ENCODE peak calls at places on chromosomes 16 and 17, in four cellular contexts. W is DND-41, H is uterus, F is left ventricle myocardium inferior. G is an unnamed sample. For H3K27me3 and H3K4me1, the result is how much of the 10 kb centered on the place peaks cover.

GRCh38 chr17:57356722-57357391 is 100.5 kb downstream of the MSI2 start:
- DNase-seq in W (peak), F (no peak), H (no peak), G (no peak)

GRCh38 chr17:55588858-55589257 is 77.6 kb upstream of the SMIM36 start:
- DNase-seq in H (no peak), F (no peak), W (no peak), G (no peak)

GRCh38 chr17:55818026-55818425 is 67.2 kb downstream of the PCTP start:
- DNase-seq in W (no peak), F (no peak), H (no peak), G (no peak)

GRCh38 chr16:15450624-15451023 is 16.2 kb downstream of the BMERB1 start:
- DNase-seq in W (no peak), H (peak), F (peak), G (no peak)

GRCh38 chr17:21194688-21195087 is 19.3 kb downstream of the TMEM11 start:
- DNase-seq in W (no peak), F (peak), H (peak), G (no peak)

GRCh38 chr17:57421393-57421717 is 165.0 kb downstream of the MSI2 start:
- DNase-seq in H (no peak), W (no peak), F (no peak), G (no peak)

GRCh38 chr17:49373115-49373514 is 11.1 kb upstream of the ZNF652 start:
- DNase-seq in W (no peak), H (no peak), F (no peak), G (no peak)

GRCh38 chr16:88196471-88197400 is 186.0 kb upstream of the ZNF469 start:
- DNase-seq in H (no peak), W (no peak), F (no peak), G (no peak)

GRCh38 chr17:75848523-75849303 is 4.5 kb upstream of the UNC13D start:
- DNase-seq in F (peak), H (peak), W (peak), G (peak)

GRCh38 chr17:37698132-37698615 is 46.7 kb downstream of the HNF1B start:
- DNase-seq in F (no peak), W (no peak), H (no peak), G (no peak)

GRCh38 chr17:6386041-6386630 is 48.8 kb downstream of the AIPL1 start:
- DNase-seq in W (no peak), F (no peak), H (no peak), G (no peak)

GRCh38 chr17:76722279-76722678 is 4.1 kb downstream of the JMJD6 start:
- DNase-seq in H (no peak), F (no peak), W (no peak), G (no peak)

GRCh38 chr17:337866-338265 is 14.7 kb downstream of the RPH3AL start:
- DNase-seq in F (no peak), W (no peak), H (no peak), G (no peak)

GRCh38 chr16:24936151-24936550 is 79.0 kb downstream of the ARHGAP17 start:
- DNase-seq in H (no peak), F (no peak), W (no peak), G (no peak)

GRCh38 chr16:80274576-80275191 is 266.1 kb upstream of the DYNLRB2 start:
- DNase-seq in W (no peak), H (no peak), F (no peak), G (no peak)

GRCh38 chr17:71237903-71238538 is 882.8 kb upstream of the SOX9 start:
- DNase-seq in W (no peak), F (no peak), H (no peak), G (no peak)

GRCh38 chr17:29140631-29141483 is 39.3 kb downstream of the MYO18A start:
- DNase-seq in F (no peak), W (peak), H (no peak), G (peak)

GRCh38 chr17:83203472-83204221 is 124.2 kb downstream of the METRNL start:
- DNase-seq in F (peak), H (peak), W (peak), G (no peak)

GRCh38 chr17:65092262-65092661 is 35.7 kb upstream of the GNA13 start:
- DNase-seq in W (no peak), F (no peak), H (no peak), G (no peak)

GRCh38 chr17:1122681-1123396 is 56.9 kb downstream of the ABR start:
- DNase-seq in W (peak), H (peak), F (peak), G (peak)

GRCh38 chr16:70709457-70709856 is 23.6 kb upstream of the MTSS2 start:
- DNase-seq in W (no peak), F (no peak), H (no peak), G (no peak)

GRCh38 chr16:11448796-11449416 is 103.6 kb downstream of the RMI2 start:
- DNase-seq in F (no peak), H (no peak), W (no peak), G (no peak)

GRCh38 chr16:711548-712320 is 3.2 kb upstream of the METRN start:
- DNase-seq in H (peak), F (peak), W (peak), G (peak)

GRCh38 chr16:710500-711075 is 4.3 kb upstream of the METRN start:
- DNase-seq in W (no peak), H (no peak), F (no peak), G (no peak)

GRCh38 chr16:708959-709358 is 3.4 kb upstream of the FBXL16 start:
- DNase-seq in F (no peak), W (no peak), H (no peak), G (no peak)

GRCh38 chr16:709651-710499 is 4.3 kb upstream of the FBXL16 start:
- DNase-seq in W (no peak), F (no peak), H (no peak), G (no peak)

DNA sequence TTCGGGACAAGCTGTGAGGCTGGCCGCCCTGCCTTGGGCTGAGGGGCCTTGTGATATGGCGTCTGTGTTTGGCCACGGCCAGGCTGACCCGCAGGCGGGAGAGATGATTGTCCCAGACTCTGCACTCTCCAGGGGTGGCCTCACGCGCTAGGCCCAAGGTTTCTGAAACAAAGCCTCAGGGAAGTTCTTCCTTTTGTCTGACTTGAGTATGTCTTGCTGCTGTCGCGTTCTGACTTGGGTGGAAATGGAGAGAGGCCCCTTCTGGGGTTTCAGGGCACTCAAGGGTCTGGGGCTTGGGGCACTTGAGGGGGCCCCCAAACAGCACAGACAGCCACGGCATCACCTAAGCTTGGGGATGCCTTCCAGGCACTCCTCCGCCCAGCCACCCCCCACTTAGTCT is 3.8 kb upstream of the METRN start:
- DNase-seq in W (no peak), F (no peak), H (no peak), G (no peak)
- H3K27me3 ChIP-seq in W (under half), F (half or more), H (under half), G (under half)

GRCh38 chr17:17538417-17539391 is 42.5 kb upstream of the RASD1 start:
- DNase-seq in H (no peak), W (no peak), F (no peak), G (no peak)

GRCh38 chr17:17533901-17534441 is 37.8 kb upstream of the RASD1 start:
- DNase-seq in W (no peak), H (no peak), F (no peak), G (no peak)

GRCh38 chr17:17537311-17538099 is 41.3 kb upstream of the RASD1 start:
- DNase-seq in W (no peak), H (no peak), F (no peak), G (no peak)

GRCh38 chr17:17536702-17537101 is 40.5 kb upstream of the RASD1 start:
- DNase-seq in W (no peak), F (no peak), H (no peak), G (no peak)

DNA sequence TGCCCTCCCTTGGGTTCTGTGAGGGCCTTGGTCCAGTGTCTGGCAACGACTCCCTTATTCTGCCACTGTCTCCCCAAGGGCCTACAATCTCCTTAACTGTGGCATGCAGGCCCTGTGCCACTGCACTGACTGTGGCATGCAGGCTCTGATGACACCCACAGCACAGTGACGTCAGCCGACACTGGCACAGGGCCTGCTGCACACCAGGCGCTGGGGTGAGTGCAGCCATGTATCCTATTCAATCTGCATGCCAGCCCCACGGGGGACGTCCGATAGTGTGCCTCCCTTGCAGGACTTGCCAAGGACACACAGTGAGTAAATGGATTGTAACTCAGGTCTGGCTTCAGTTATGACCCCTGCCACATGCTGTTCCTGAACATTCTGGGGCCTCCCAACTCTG is 39.8 kb upstream of the RASD1 start:
- DNase-seq in H (peak), F (peak), W (no peak), G (no peak)
- H3K4me1 ChIP-seq in H (under half), F (half or more), W (under half), G (under half)

GRCh38 chr17:35257080-35257701 is 14.3 kb downstream of the SLFN5 start:
- DNase-seq in W (no peak), H (no peak), F (no peak), G (no peak)

GRCh38 chr17:35259001-35259400 is 16.1 kb downstream of the SLFN5 start:
- DNase-seq in W (no peak), F (no peak), H (no peak), G (no peak)

GRCh38 chr17:35255316-35255715 is 12.4 kb downstream of the SLFN5 start:
- DNase-seq in W (no peak), F (no peak), H (no peak), G (no peak)

GRCh38 chr17:35254107-35254802 is 11.4 kb downstream of the SLFN5 start:
- DNase-seq in F (no peak), W (no peak), H (peak), G (no peak)

GRCh38 chr17:35256629-35257028 is 13.8 kb downstream of the SLFN5 start:
- DNase-seq in W (no peak), F (no peak), H (no peak), G (no peak)
- H3K27me3 ChIP-seq in W (under half), F (under half), H (under half), G (under half)

GRCh38 chr17:45408611-45409421 is 23.9 kb downstream of the ARHGAP27 start:
- DNase-seq in W (no peak), F (no peak), H (no peak), G (no peak)
- H3K4me1 ChIP-seq in W (under half), F (half or more), H (under half), G (half or more)

DNA sequence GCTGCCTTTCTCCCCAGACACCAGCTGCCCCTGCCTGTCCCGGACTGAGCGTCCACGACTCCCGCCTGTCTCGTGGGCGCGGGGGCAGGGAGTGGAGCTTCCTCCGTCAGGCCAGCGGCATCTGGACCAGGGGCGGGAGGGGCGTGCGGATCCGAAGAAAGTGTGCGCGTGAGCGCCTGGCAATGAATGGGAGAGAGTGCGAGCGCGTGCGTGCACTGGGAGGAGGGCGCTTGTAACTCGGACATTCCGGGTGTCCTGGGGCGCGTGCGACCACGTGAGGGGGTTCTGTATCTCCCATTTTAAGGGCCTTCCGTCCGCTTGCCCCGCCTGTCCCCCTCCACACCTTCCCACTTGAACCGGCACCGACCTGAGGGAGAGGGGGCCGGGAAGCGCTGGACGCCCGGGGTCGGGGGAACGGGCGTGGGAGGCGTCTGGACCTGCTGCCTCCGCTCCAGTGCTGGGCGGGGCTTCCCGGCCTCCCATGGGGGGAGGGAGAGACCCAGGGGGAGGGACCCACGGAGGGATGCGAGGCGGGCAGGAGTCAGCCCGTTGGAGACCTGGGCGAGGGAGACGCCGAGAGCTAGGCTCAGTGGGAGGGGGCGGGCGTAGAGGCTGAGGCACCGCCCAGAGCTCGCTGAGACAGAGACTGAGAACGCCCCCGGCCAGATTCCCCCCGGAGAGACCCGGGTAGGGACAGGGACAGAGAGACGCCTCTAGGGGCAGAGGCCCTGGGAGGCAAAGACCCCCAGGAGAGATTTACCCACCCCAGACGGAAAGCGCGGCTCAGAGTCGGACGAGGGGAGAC is at the start of gene KREMEN2:
- DNase-seq in H (no peak), F (no peak), W (no peak), G (no peak)
- H3K27me3 ChIP-seq in H (under half), F (half or more), W (under half), G (under half)

GRCh38 chr17:46818929-46819859 is 702 bp upstream of the WNT3 start:
- DNase-seq in H (no peak), W (no peak), F (no peak), G (no peak)
- H3K4me1 ChIP-seq in H (under half), W (under half), F (under half), G (under half)

GRCh38 chr17:79818026-79818758 is 21.0 kb downstream of the CBX4 start:
- DNase-seq in H (no peak), W (no peak), F (no peak), G (no peak)
- H3K27me3 ChIP-seq in H (under half), W (under half), F (half or more), G (under half)

DNA sequence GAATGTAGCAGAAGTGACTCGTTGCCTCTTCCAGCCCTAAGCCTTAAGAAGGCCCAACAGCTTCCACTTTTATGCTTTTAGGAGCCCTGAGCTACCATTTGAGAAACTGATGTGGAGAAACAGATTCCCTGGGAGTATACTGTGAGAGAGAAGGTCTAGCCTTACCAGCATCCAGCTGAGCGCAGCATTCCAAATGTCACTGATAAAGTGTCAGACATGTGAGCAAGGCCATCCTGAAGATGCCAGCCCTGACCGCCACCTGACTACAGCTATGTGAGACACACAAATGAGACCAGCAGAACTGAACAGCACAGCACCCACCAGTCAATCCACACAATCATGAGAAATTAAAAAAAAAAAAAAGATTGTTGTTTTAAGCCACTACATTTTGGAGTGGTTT is 18.6 kb upstream of the MED13 start:
- DNase-seq in W (no peak), F (no peak), H (no peak), G (no peak)
- H3K4me1 ChIP-seq in W (under half), F (under half), H (under half), G (under half)

GRCh38 chr17:79864147-79864546 is 24.9 kb upstream of the CBX4 start:
- DNase-seq in W (no peak), H (no peak), F (no peak), G (no peak)
- H3K27me3 ChIP-seq in W (under half), H (under half), F (half or more), G (under half)